ENCODE peak calls at places on chromosomes 2 and 18, in seven cellular contexts. One of them, this sample, is unnamed.

GRCh38 chr18:8107426-8107825 is 501.8 kb upstream of the RAB12 start:
- DNase-seq in IMR-90: no peak
- DNase-seq in sigmoid colon: no peak
- DNase-seq in right atrium auricular region: no peak
- DNase-seq in heart right ventricle: no peak
- DNase-seq in neural progenitor cell: no peak
- DNase-seq in PC-3: no peak
- DNase-seq in this sample: peak; percentile 72

GRCh38 chr2:19176977-19177376 is 181.4 kb downstream of the OSR1 start:
- DNase-seq in neural progenitor cell: no peak
- DNase-seq in sigmoid colon: no peak
- DNase-seq in IMR-90: peak; percentile 89
- DNase-seq in heart right ventricle: no peak
- DNase-seq in right atrium auricular region: no peak
- DNase-seq in PC-3: peak; percentile 79
- DNase-seq in this sample: peak; percentile 78

GRCh38 chr2:157790780-157791179 is 85.3 kb downstream of the ACVR1 start:
- DNase-seq in heart right ventricle: no peak
- DNase-seq in right atrium auricular region: no peak
- DNase-seq in PC-3: no peak
- DNase-seq in IMR-90: no peak
- DNase-seq in sigmoid colon: no peak
- DNase-seq in neural progenitor cell: no peak
- DNase-seq in this sample: no peak

GRCh38 chr2:23561544-23561943 is 176.6 kb downstream of the KLHL29 start:
- DNase-seq in neural progenitor cell: no peak
- DNase-seq in IMR-90: no peak
- DNase-seq in sigmoid colon: no peak
- DNase-seq in PC-3: no peak
- DNase-seq in right atrium auricular region: no peak
- DNase-seq in heart right ventricle: no peak
- DNase-seq in this sample: no peak

GRCh38 chr18:70243545-70243944 is 38.1 kb upstream of the RTTN start:
- DNase-seq in IMR-90: no peak
- DNase-seq in right atrium auricular region: no peak
- DNase-seq in neural progenitor cell: peak; percentile 17
- DNase-seq in sigmoid colon: no peak
- DNase-seq in heart right ventricle: no peak
- DNase-seq in PC-3: peak; percentile 73
- DNase-seq in this sample: peak; percentile 13

GRCh38 chr2:71674158-71674807 is 220.9 kb downstream of the DYSF start:
- DNase-seq in right atrium auricular region: peak; percentile 56
- DNase-seq in sigmoid colon: no peak
- DNase-seq in PC-3: no peak
- DNase-seq in IMR-90: no peak
- DNase-seq in neural progenitor cell: no peak
- DNase-seq in heart right ventricle: no peak
- DNase-seq in this sample: no peak

GRCh38 chr2:173079968-173080860 is 4.6 kb downstream of the MAP3K20 start:
- DNase-seq in right atrium auricular region: no peak
- DNase-seq in heart right ventricle: no peak
- DNase-seq in sigmoid colon: no peak
- DNase-seq in neural progenitor cell: no peak
- DNase-seq in PC-3: peak; percentile 96
- DNase-seq in IMR-90: peak; percentile 97
- DNase-seq in this sample: peak; percentile 98

GRCh38 chr18:6633370-6633769 is 96.1 kb upstream of the ARHGAP28 start:
- DNase-seq in sigmoid colon: no peak
- DNase-seq in heart right ventricle: no peak
- DNase-seq in neural progenitor cell: peak; percentile 68
- DNase-seq in IMR-90: no peak
- DNase-seq in PC-3: no peak
- DNase-seq in right atrium auricular region: no peak
- DNase-seq in this sample: no peak

GRCh38 chr2:19178175-19178574 is 180.2 kb downstream of the OSR1 start:
- DNase-seq in heart right ventricle: no peak
- DNase-seq in PC-3: peak; percentile 44
- DNase-seq in neural progenitor cell: no peak
- DNase-seq in IMR-90: peak; percentile 24
- DNase-seq in sigmoid colon: no peak
- DNase-seq in right atrium auricular region: no peak
- DNase-seq in this sample: no peak

GRCh38 chr2:189276277-189276676 is 96.7 kb upstream of the COL5A2 start:
- DNase-seq in sigmoid colon: no peak
- DNase-seq in PC-3: peak; percentile 94
- DNase-seq in right atrium auricular region: no peak
- DNase-seq in neural progenitor cell: no peak
- DNase-seq in heart right ventricle: no peak
- DNase-seq in IMR-90: peak; percentile 97
- DNase-seq in this sample: peak; percentile 98

GRCh38 chr2:158006961-158007664 is 94.6 kb upstream of the UPP2 start:
- DNase-seq in PC-3: no peak
- DNase-seq in IMR-90: no peak
- DNase-seq in neural progenitor cell: peak; percentile 13
- DNase-seq in sigmoid colon: no peak
- DNase-seq in right atrium auricular region: no peak
- DNase-seq in heart right ventricle: no peak
- DNase-seq in this sample: no peak

GRCh38 chr18:7821784-7822183 is 254.7 kb downstream of the PTPRM start:
- DNase-seq in PC-3: no peak
- DNase-seq in IMR-90: no peak
- DNase-seq in sigmoid colon: no peak
- DNase-seq in neural progenitor cell: no peak
- DNase-seq in heart right ventricle: no peak
- DNase-seq in right atrium auricular region: no peak
- DNase-seq in this sample: no peak

GRCh38 chr18:58535340-58536186 is 93.3 kb downstream of the ALPK2 start:
- DNase-seq in right atrium auricular region: no peak
- DNase-seq in sigmoid colon: no peak
- DNase-seq in heart right ventricle: no peak
- DNase-seq in PC-3: no peak
- DNase-seq in neural progenitor cell: no peak
- DNase-seq in IMR-90: peak; percentile 22
- DNase-seq in this sample: peak; percentile 71

GRCh38 chr2:188978291-188979081 is 4.3 kb downstream of the COL3A1 start:
- DNase-seq in neural progenitor cell: peak; percentile 62
- DNase-seq in IMR-90: peak; percentile 69
- DNase-seq in heart right ventricle: peak; percentile 42
- DNase-seq in sigmoid colon: no peak
- DNase-seq in PC-3: peak; percentile 49
- DNase-seq in right atrium auricular region: no peak
- DNase-seq in this sample: peak; percentile 76

GRCh38 chr18:72847134-72847533 is 20.7 kb downstream of the NETO1 start:
- DNase-seq in right atrium auricular region: no peak
- DNase-seq in heart right ventricle: peak; percentile 19
- DNase-seq in IMR-90: no peak
- DNase-seq in sigmoid colon: no peak
- DNase-seq in neural progenitor cell: no peak
- DNase-seq in PC-3: peak; percentile 58
- DNase-seq in this sample: no peak

GRCh38 chr18:11071300-11071699 is 78.1 kb downstream of the PIEZO2 start:
- DNase-seq in heart right ventricle: no peak
- DNase-seq in IMR-90: no peak
- DNase-seq in right atrium auricular region: no peak
- DNase-seq in neural progenitor cell: no peak
- DNase-seq in sigmoid colon: no peak
- DNase-seq in PC-3: no peak
- DNase-seq in this sample: no peak

DNA sequence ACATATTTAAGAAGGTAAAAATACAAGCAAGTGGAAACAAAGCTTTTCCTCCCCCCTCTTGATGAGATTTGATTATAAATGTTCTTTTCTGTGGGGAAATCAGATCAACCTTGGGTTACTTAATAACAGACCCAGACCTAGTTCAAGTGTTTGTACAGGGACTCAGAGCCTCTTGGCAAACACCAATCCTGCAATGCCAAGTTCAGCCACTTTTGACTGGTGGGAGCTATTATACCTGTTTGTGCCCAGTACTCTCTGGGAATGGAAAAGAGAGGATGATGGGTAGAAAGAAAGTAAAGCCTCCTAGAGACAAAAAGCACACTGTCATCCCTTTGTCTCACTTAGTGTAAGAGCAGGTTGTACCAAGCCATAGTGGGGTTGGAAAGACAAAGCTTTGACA is 63.8 kb upstream of the EPHA4 start:
- DNase-seq in right atrium auricular region: no peak
- DNase-seq in PC-3: peak; percentile 48
- DNase-seq in IMR-90: no peak
- DNase-seq in heart right ventricle: no peak
- DNase-seq in neural progenitor cell: no peak
- DNase-seq in sigmoid colon: no peak
- DNase-seq in this sample: no peak
- TF ChIP-seq CTCF in right atrium auricular region: no peak
- TF ChIP-seq CTCF in PC-3: peak; percentile 46
- TF ChIP-seq CTCF in IMR-90: no peak
- TF ChIP-seq CTCF in heart right ventricle: no peak
- TF ChIP-seq CTCF in neural progenitor cell: no peak
- TF ChIP-seq CTCF in sigmoid colon: no peak
- TF ChIP-seq CTCF in this sample: peak; percentile 3

GRCh38 chr2:98559581-98559980 is 48.7 kb downstream of the COA5 start:
- DNase-seq in sigmoid colon: no peak
- DNase-seq in neural progenitor cell: no peak
- DNase-seq in IMR-90: peak; percentile 27
- DNase-seq in right atrium auricular region: no peak
- DNase-seq in heart right ventricle: no peak
- DNase-seq in PC-3: peak; percentile 25
- DNase-seq in this sample: no peak

GRCh38 chr2:98558852-98559530 is 49.3 kb downstream of the COA5 start:
- DNase-seq in sigmoid colon: peak; percentile 77
- DNase-seq in heart right ventricle: no peak
- DNase-seq in IMR-90: peak; percentile 7
- DNase-seq in PC-3: no peak
- DNase-seq in right atrium auricular region: no peak
- DNase-seq in neural progenitor cell: no peak
- DNase-seq in this sample: peak; percentile 22

GRCh38 chr2:98561902-98562695 is 46.2 kb downstream of the COA5 start:
- DNase-seq in sigmoid colon: peak; percentile 74
- DNase-seq in neural progenitor cell: no peak
- DNase-seq in heart right ventricle: peak; percentile 35
- DNase-seq in right atrium auricular region: no peak
- DNase-seq in PC-3: no peak
- DNase-seq in IMR-90: no peak
- DNase-seq in this sample: no peak

GRCh38 chr2:98560256-98560771 is 48.0 kb downstream of the COA5 start:
- DNase-seq in sigmoid colon: peak; percentile 83
- DNase-seq in right atrium auricular region: no peak
- DNase-seq in heart right ventricle: peak; percentile 73
- DNase-seq in PC-3: peak; percentile 90
- DNase-seq in IMR-90: peak; percentile 96
- DNase-seq in neural progenitor cell: no peak
- DNase-seq in this sample: peak; percentile 95

GRCh38 chr2:98561018-98561417 is 47.3 kb downstream of the COA5 start:
- DNase-seq in PC-3: no peak
- DNase-seq in sigmoid colon: no peak
- DNase-seq in right atrium auricular region: no peak
- DNase-seq in IMR-90: no peak
- DNase-seq in neural progenitor cell: no peak
- DNase-seq in heart right ventricle: no peak
- DNase-seq in this sample: no peak
- H3K4me1 ChIP-seq in PC-3: peaks cover 16% of the 10 kb centered on the region
- H3K4me1 ChIP-seq in sigmoid colon: peaks cover 45% of the 10 kb centered on the region
- H3K4me1 ChIP-seq in right atrium auricular region: no peaks in the 10 kb centered on the region
- H3K4me1 ChIP-seq in IMR-90: peaks cover 14% of the 10 kb centered on the region
- H3K4me1 ChIP-seq in neural progenitor cell: no peaks in the 10 kb centered on the region
- H3K4me1 ChIP-seq in heart right ventricle: peaks cover 85% of the 10 kb centered on the region
- H3K4me1 ChIP-seq in this sample: peaks cover 11% of the 10 kb centered on the region

GRCh38 chr2:6579281-6579680 is 286.4 kb downstream of the CMPK2 start:
- DNase-seq in right atrium auricular region: no peak
- DNase-seq in IMR-90: no peak
- DNase-seq in PC-3: no peak
- DNase-seq in neural progenitor cell: no peak
- DNase-seq in heart right ventricle: no peak
- DNase-seq in sigmoid colon: no peak
- DNase-seq in this sample: no peak
- TF ChIP-seq CTCF in right atrium auricular region: no peak
- TF ChIP-seq CTCF in IMR-90: no peak
- TF ChIP-seq CTCF in PC-3: no peak
- TF ChIP-seq CTCF in neural progenitor cell: no peak
- TF ChIP-seq CTCF in heart right ventricle: no peak
- TF ChIP-seq CTCF in sigmoid colon: no peak
- TF ChIP-seq CTCF in this sample: no peak

GRCh38 chr18:67183398-67183797 is 333.1 kb downstream of the DSEL start:
- DNase-seq in right atrium auricular region: no peak
- DNase-seq in sigmoid colon: no peak
- DNase-seq in PC-3: no peak
- DNase-seq in neural progenitor cell: peak; percentile 71
- DNase-seq in IMR-90: no peak
- DNase-seq in heart right ventricle: no peak
- DNase-seq in this sample: no peak
- H3K4me1 ChIP-seq in right atrium auricular region: no peaks in the 10 kb centered on the region
- H3K4me1 ChIP-seq in sigmoid colon: no peaks in the 10 kb centered on the region
- H3K4me1 ChIP-seq in PC-3: no peaks in the 10 kb centered on the region
- H3K4me1 ChIP-seq in neural progenitor cell: peaks cover 37% of the 10 kb centered on the region
- H3K4me1 ChIP-seq in IMR-90: no peaks in the 10 kb centered on the region
- H3K4me1 ChIP-seq in heart right ventricle: no peaks in the 10 kb centered on the region
- H3K4me1 ChIP-seq in this sample: no peaks in the 10 kb centered on the region